ENCODE peak calls at places on chromosome 7, in four cellular contexts. One of them, this sample, is unnamed.

GRCh38 chr7:17090751-17091150 is 207.7 kb upstream of the AHR start:
- DNase-seq in choroid plexus epithelial cell: peak; percentile 62
- DNase-seq in AG04449: peak; percentile 70
- DNase-seq in fibroblast of mammary gland: peak; percentile 81
- DNase-seq in this sample: peak; percentile 85

GRCh38 chr7:91085175-91085574 is 179.1 kb upstream of the FZD1 start:
- DNase-seq in choroid plexus epithelial cell: no peak
- DNase-seq in AG04449: no peak
- DNase-seq in fibroblast of mammary gland: no peak
- DNase-seq in this sample: no peak

GRCh38 chr7:12303507-12303906 is 92.4 kb downstream of the TMEM106B start:
- DNase-seq in choroid plexus epithelial cell: peak; percentile 11
- DNase-seq in AG04449: no peak
- DNase-seq in fibroblast of mammary gland: no peak
- DNase-seq in this sample: no peak

GRCh38 chr7:12550956-12551355 is 19.6 kb upstream of the SCIN start:
- DNase-seq in choroid plexus epithelial cell: peak; percentile 49
- DNase-seq in AG04449: peak; percentile 7
- DNase-seq in fibroblast of mammary gland: no peak
- DNase-seq in this sample: peak; percentile 43

GRCh38 chr7:24713850-24714675 is 43.2 kb downstream of the GSDME start:
- DNase-seq in choroid plexus epithelial cell: no peak
- DNase-seq in AG04449: no peak
- DNase-seq in fibroblast of mammary gland: no peak
- DNase-seq in this sample: no peak

GRCh38 chr7:43700059-43700501 is 29.2 kb downstream of the COA1 start:
- DNase-seq in choroid plexus epithelial cell: peak; percentile 85
- DNase-seq in AG04449: no peak
- DNase-seq in fibroblast of mammary gland: peak; percentile 84
- DNase-seq in this sample: peak; percentile 69

GRCh38 chr7:23295401-23295697 is 3.8 kb upstream of the MALSU1 start:
- DNase-seq in choroid plexus epithelial cell: no peak
- DNase-seq in AG04449: no peak
- DNase-seq in fibroblast of mammary gland: no peak
- DNase-seq in this sample: no peak

GRCh38 chr7:17206354-17206905 is 92.0 kb upstream of the AHR start:
- DNase-seq in choroid plexus epithelial cell: no peak
- DNase-seq in AG04449: no peak
- DNase-seq in fibroblast of mammary gland: no peak
- DNase-seq in this sample: no peak

GRCh38 chr7:123643495-123644428 is 11.9 kb upstream of the LMOD2 start:
- DNase-seq in choroid plexus epithelial cell: peak; percentile 90
- DNase-seq in AG04449: no peak
- DNase-seq in fibroblast of mammary gland: peak; percentile 77
- DNase-seq in this sample: peak; percentile 42

GRCh38 chr7:101921061-101921460 is 103.6 kb downstream of the CUX1 start:
- DNase-seq in choroid plexus epithelial cell: no peak
- DNase-seq in AG04449: no peak
- DNase-seq in fibroblast of mammary gland: no peak
- DNase-seq in this sample: no peak

GRCh38 chr7:8295638-8296361 is 33.8 kb upstream of the ICA1 start:
- DNase-seq in choroid plexus epithelial cell: peak; percentile 92
- DNase-seq in AG04449: peak; percentile 65
- DNase-seq in fibroblast of mammary gland: peak; percentile 83
- DNase-seq in this sample: peak; percentile 81

GRCh38 chr7:32860096-32860495 is 31.5 kb downstream of the KBTBD2 start:
- DNase-seq in choroid plexus epithelial cell: no peak
- DNase-seq in AG04449: no peak
- DNase-seq in fibroblast of mammary gland: no peak
- DNase-seq in this sample: no peak
- TF ChIP-seq CTCF in choroid plexus epithelial cell: no peak
- TF ChIP-seq CTCF in AG04449: no peak
- TF ChIP-seq CTCF in fibroblast of mammary gland: no peak
- TF ChIP-seq CTCF in this sample: no peak

DNA sequence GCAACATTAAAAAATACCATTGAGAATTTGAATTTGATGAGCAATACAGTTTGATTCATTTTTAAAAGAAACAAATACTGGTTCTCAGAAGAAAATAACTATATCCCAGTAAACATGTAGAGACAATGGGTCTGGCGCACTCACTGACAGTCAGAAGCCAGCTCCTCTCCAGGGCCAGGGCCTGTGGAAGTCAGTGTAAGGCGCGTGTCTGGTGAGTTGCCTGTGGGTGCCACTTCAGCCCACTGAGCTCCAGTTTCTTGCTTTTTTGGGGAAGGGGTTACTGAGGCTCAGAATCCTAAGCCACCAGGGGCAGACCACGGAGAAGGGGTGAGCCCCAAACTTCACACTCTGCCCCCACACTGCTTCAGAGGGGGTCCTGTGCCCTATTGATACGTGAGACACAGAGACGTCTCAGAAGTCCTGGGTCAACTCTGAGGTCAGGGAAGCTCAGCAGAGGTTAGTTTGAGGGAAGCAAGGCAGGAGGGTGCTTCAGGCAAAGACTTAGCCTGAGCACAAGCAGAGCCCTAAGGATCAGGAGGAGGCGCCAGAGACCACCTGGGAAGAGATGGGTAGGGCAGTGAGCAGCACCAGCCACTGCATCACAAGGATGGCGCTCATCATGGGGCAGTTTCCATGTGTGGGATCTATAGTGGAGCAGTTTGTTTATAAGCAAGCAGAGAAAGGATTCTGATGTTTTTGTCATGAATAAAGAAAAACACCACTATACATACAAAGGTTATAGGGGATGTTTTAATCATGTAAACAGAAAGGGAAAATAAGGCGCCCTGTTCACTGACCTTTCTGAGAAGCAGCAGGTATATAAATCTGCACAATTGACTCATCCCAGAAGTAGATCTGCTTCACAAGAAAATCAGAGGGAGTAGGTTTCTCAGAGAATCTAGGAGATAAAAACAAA is 95.7 kb downstream of the PKD1L1 start:
- DNase-seq in choroid plexus epithelial cell: peak; percentile 19
- DNase-seq in AG04449: no peak
- DNase-seq in fibroblast of mammary gland: peak; percentile 16
- DNase-seq in this sample: peak; percentile 5
- TF ChIP-seq CTCF in choroid plexus epithelial cell: peak; percentile 44
- TF ChIP-seq CTCF in AG04449: peak; percentile 20
- TF ChIP-seq CTCF in fibroblast of mammary gland: peak; percentile 36
- TF ChIP-seq CTCF in this sample: peak; percentile 58

DNA sequence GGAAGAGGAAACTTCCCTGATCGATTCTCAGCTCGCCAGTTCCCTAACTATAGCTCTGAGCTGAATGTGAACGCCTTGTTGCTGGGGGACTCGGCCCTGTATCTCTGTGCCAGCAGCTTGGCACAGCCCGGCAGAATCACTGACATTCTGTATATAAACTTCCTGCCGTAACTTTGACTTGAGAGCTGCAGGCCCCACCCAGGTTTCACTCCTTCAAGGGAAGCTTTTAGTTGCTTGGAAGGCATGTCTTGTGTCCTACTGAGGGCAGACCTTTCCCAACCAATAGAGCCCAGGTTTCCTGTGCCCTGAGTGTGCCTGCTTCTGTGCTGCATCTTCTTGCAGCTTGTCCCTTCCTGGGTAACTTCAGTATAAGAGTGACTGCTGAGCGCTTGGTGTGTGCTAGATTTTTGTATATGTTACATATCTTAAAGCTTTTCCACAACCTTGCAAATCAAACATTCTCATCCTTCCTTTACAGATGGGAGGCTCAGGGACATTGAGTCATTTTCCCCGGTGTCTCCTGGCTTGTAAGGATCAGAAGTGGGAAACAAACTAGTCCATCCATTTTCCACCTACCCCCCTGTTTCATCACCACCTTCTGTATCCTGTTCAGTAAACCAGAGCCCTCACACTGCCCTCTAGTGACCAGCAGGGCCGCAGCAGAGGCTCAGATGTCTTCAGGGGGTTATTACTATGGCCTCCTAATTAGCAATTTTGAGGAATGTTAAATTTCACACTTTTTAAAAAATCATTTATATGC is 225.2 kb upstream of the PRSS58 start:
- DNase-seq in choroid plexus epithelial cell: peak; percentile 77
- DNase-seq in AG04449: no peak
- DNase-seq in fibroblast of mammary gland: peak; percentile 61
- DNase-seq in this sample: peak; percentile 36
- TF ChIP-seq CTCF in choroid plexus epithelial cell: peak; percentile 97
- TF ChIP-seq CTCF in AG04449: peak; percentile 87
- TF ChIP-seq CTCF in fibroblast of mammary gland: peak; percentile 98
- TF ChIP-seq CTCF in this sample: peak; percentile 88

GRCh38 chr7:117949232-117949631 is 76.0 kb upstream of the CTTNBP2 start:
- DNase-seq in choroid plexus epithelial cell: peak; percentile 34
- DNase-seq in AG04449: no peak
- DNase-seq in fibroblast of mammary gland: peak; percentile 6
- DNase-seq in this sample: no peak
- TF ChIP-seq CTCF in choroid plexus epithelial cell: peak; percentile 39
- TF ChIP-seq CTCF in AG04449: no peak
- TF ChIP-seq CTCF in fibroblast of mammary gland: no peak
- TF ChIP-seq CTCF in this sample: no peak

This sample was measured in HFFc6.